ENCODE peak calls at places on chromosomes 5 and 9, in six cellular contexts. K is fibroblast of pulmonary artery, N is cerebellar cortex, X is posterior vena cava, L is ureter, F is A172. M is an unnamed sample.

GRCh38 chr9:92607088-92607487 is 62.8 kb downstream of the IPPK start:
- DNase-seq in K (peak), N (peak), X (no peak), L (no peak), F (no peak), M (no peak)

GRCh38 chr5:180960209-180960608 is 28.4 kb upstream of the BTNL3 start:
- DNase-seq in K (no peak), N (no peak), X (no peak), L (no peak), F (no peak), M (no peak)

GRCh38 chr5:165035520-165035919 is 1530.1 kb downstream of the MAT2B start:
- DNase-seq in K (no peak), N (no peak), X (no peak), L (no peak), F (peak), M (no peak)

GRCh38 chr5:12214631-12215030 is 310.4 kb upstream of the CTNND2 start:
- DNase-seq in K (no peak), N (no peak), X (no peak), L (no peak), F (no peak), M (no peak)

GRCh38 chr9:74035786-74036185 is 461.3 kb upstream of the RORB start:
- DNase-seq in K (no peak), N (no peak), X (no peak), L (no peak), F (no peak), M (no peak)

GRCh38 chr9:112496074-112496722 is 9.6 kb downstream of the KIAA1958 start:
- DNase-seq in K (no peak), N (no peak), X (no peak), L (no peak), F (no peak), M (no peak)

GRCh38 chr5:158326241-158326640 is 467.3 kb upstream of the CLINT1 start:
- DNase-seq in K (no peak), N (no peak), X (no peak), L (no peak), F (no peak), M (no peak)

GRCh38 chr9:109320338-109320733 is 523 bp downstream of the EPB41L4B start:
- DNase-seq in K (no peak), N (no peak), X (no peak), L (no peak), F (no peak), M (no peak)

GRCh38 chr5:41445937-41446563 is 64.4 kb downstream of the PLCXD3 start:
- DNase-seq in K (peak), N (no peak), X (no peak), L (no peak), F (no peak), M (no peak)

GRCh38 chr5:58887311-58887710 is 304.4 kb downstream of the RAB3C start:
- DNase-seq in K (no peak), N (no peak), X (no peak), L (no peak), F (no peak), M (no peak)

GRCh38 chr5:59206132-59206581 is 623.3 kb downstream of the RAB3C start:
- DNase-seq in K (peak), N (no peak), X (no peak), L (no peak), F (peak), M (no peak)

GRCh38 chr5:73812962-73813588 is 187.1 kb downstream of the ARHGEF28 start:
- DNase-seq in K (no peak), N (no peak), X (no peak), L (no peak), F (peak), M (peak)

GRCh38 chr5:148740966-148741742 is 85.3 kb upstream of the ADRB2 start:
- DNase-seq in K (peak), N (peak), X (no peak), L (no peak), F (peak), M (peak)

GRCh38 chr9:123697686-123698085 is 232.2 kb downstream of the DENND1A start:
- DNase-seq in K (no peak), N (no peak), X (no peak), L (no peak), F (no peak), M (no peak)

GRCh38 chr5:35854248-35854647 is 2.4 kb upstream of the IL7R start:
- DNase-seq in K (no peak), N (no peak), X (no peak), L (no peak), F (no peak), M (no peak)

GRCh38 chr9:97321681-97322080 is 14.2 kb downstream of the CCDC180 start:
- DNase-seq in K (no peak), N (no peak), X (no peak), L (no peak), F (no peak), M (no peak)